ENCODE peak calls at places on chromosomes 12 and 14, in four cellular contexts. One of them, this sample, is unnamed.

GRCh38 chr14:24282736-24283135 is 11.3 kb upstream of the RABGGTA start:
- DNase-seq in fibroblast of the aortic adventitia: no peak
- DNase-seq in germinal center: no peak
- DNase-seq in fibroblast of pulmonary artery: no peak
- DNase-seq in this sample: no peak

GRCh38 chr14:33908540-33909223 is 42.2 kb downstream of the EGLN3 start:
- DNase-seq in fibroblast of the aortic adventitia: no peak
- DNase-seq in germinal center: no peak
- DNase-seq in fibroblast of pulmonary artery: no peak
- DNase-seq in this sample: no peak

GRCh38 chr14:81436296-81437138 is 36.4 kb upstream of the STON2 start:
- DNase-seq in fibroblast of the aortic adventitia: peak; percentile 33
- DNase-seq in germinal center: peak; percentile 76
- DNase-seq in fibroblast of pulmonary artery: peak; percentile 57
- DNase-seq in this sample: peak; percentile 56

GRCh38 chr14:104294983-104295680 is 156.7 kb downstream of the KIF26A start:
- DNase-seq in fibroblast of the aortic adventitia: no peak
- DNase-seq in germinal center: no peak
- DNase-seq in fibroblast of pulmonary artery: no peak
- DNase-seq in this sample: no peak

GRCh38 chr14:101183376-101184103 is 280.0 kb upstream of the RTL1 start:
- DNase-seq in fibroblast of the aortic adventitia: no peak
- DNase-seq in germinal center: no peak
- DNase-seq in fibroblast of pulmonary artery: no peak
- DNase-seq in this sample: peak; percentile 9

GRCh38 chr14:52332269-52332668 is 18.2 kb downstream of the PTGER2 start:
- DNase-seq in fibroblast of the aortic adventitia: no peak
- DNase-seq in germinal center: no peak
- DNase-seq in fibroblast of pulmonary artery: no peak
- DNase-seq in this sample: no peak

GRCh38 chr12:22692964-22693555 is 68.1 kb downstream of the ETNK1 start:
- DNase-seq in fibroblast of the aortic adventitia: no peak
- DNase-seq in germinal center: no peak
- DNase-seq in fibroblast of pulmonary artery: no peak
- DNase-seq in this sample: no peak

GRCh38 chr14:100692859-100693558 is 33.7 kb upstream of the DLK1 start:
- DNase-seq in fibroblast of the aortic adventitia: peak; percentile 50
- DNase-seq in germinal center: no peak
- DNase-seq in fibroblast of pulmonary artery: peak; percentile 66
- DNase-seq in this sample: peak; percentile 87

GRCh38 chr12:39145175-39145999 is 240.0 kb upstream of the CPNE8 start:
- DNase-seq in fibroblast of the aortic adventitia: peak; percentile 25
- DNase-seq in germinal center: peak; percentile 6
- DNase-seq in fibroblast of pulmonary artery: peak; percentile 43
- DNase-seq in this sample: no peak

GRCh38 chr12:3752741-3753486 is at the start of gene CRACR2A:
- DNase-seq in fibroblast of the aortic adventitia: peak; percentile 55
- DNase-seq in germinal center: peak; percentile 89
- DNase-seq in fibroblast of pulmonary artery: peak; percentile 62
- DNase-seq in this sample: peak; percentile 75

This sample was measured in endothelial cell of umbilical vein.